ENCODE peak calls at places on chromosomes 13 and 19, in four cellular contexts. S, V, M and K are unnamed samples.

GRCh38 chr19:23542562-23542961 is 144.4 kb downstream of the ZNF675 start:
- DNase-seq in S (no peak), V (no peak), M (no peak), K (no peak)

GRCh38 chr13:105037064-105037463 is 1498.4 kb downstream of the EFNB2 start:
- DNase-seq in S (no peak), V (no peak), M (no peak), K (no peak)

GRCh38 chr19:13670846-13671245 is 93.5 kb upstream of the MRI1 start:
- DNase-seq in S (no peak), V (no peak), M (no peak), K (no peak)

GRCh38 chr13:112692104-112692503 is 2.3 kb downstream of the ATP11A start:
- DNase-seq in S (peak), V (no peak), M (no peak), K (peak)

GRCh38 chr13:114047358-114047881 is 73.5 kb upstream of the C13orf46 start:
- DNase-seq in S (no peak), V (no peak), M (no peak), K (no peak)

GRCh38 chr13:30780338-30780981 is 45.1 kb downstream of the ALOX5AP start:
- DNase-seq in S (no peak), V (no peak), M (no peak), K (no peak)

GRCh38 chr13:58843567-58843966 is 1212.0 kb downstream of the PCDH17 start:
- DNase-seq in S (no peak), V (peak), M (no peak), K (no peak)

GRCh38 chr19:38617764-38618589 is at the start of gene MAP4K1:
- DNase-seq in S (peak), V (peak), M (no peak), K (peak)

GRCh38 chr13:33676700-33677048 is 141.3 kb upstream of the RFC3 start:
- DNase-seq in S (no peak), V (peak), M (peak), K (no peak)

GRCh38 chr19:1231729-1232128 is 6.1 kb downstream of the CBARP start:
- DNase-seq in S (no peak), V (no peak), M (no peak), K (no peak)

GRCh38 chr19:934865-935422 is 9.1 kb downstream of the ARID3A start:
- DNase-seq in S (no peak), V (no peak), M (peak), K (no peak)

GRCh38 chr13:104015646-104016396 is 949.6 kb upstream of the SLC10A2 start:
- DNase-seq in S (no peak), V (no peak), M (peak), K (no peak)

GRCh38 chr19:38003427-38004099 is 96.6 kb downstream of the SIPA1L3 start:
- DNase-seq in S (peak), V (peak), M (peak), K (no peak)

GRCh38 chr13:74135306-74136088 is 1.3 kb upstream of the KLF12 start:
- DNase-seq in S (peak), V (peak), M (peak), K (peak)